ENCODE peak calls at places on chromosomes 12 and 14, in six cellular contexts. U is breast epithelium, F is PC-9, C is prostate gland, D is OCI-LY7, T is GM23248. L is an unnamed sample.

GRCh38 chr14:22656945-22657711 is 13.0 kb upstream of the OR6J1 start:
- DNase-seq in U (no peak), F (no peak), C (no peak), D (no peak), T (no peak), L (no peak)

GRCh38 chr14:69631509-69631908 is 20.1 kb downstream of the SUSD6 start:
- DNase-seq in U (no peak), F (peak; percentile 61), C (no peak), D (no peak), T (peak; percentile 60), L (no peak)

GRCh38 chr12:132162508-132163031 is 18.3 kb downstream of the NOC4L start:
- DNase-seq in U (no peak), F (no peak), C (no peak), D (no peak), T (peak; percentile 90), L (no peak)

GRCh38 chr12:107125833-107126232 is 32.5 kb upstream of the CRY1 start:
- DNase-seq in U (no peak), F (no peak), C (no peak), D (no peak), T (no peak), L (no peak)

GRCh38 chr14:84108746-84109457 is 1421.0 kb upstream of the FLRT2 start:
- DNase-seq in U (no peak), F (no peak), C (no peak), D (no peak), T (no peak), L (no peak)

GRCh38 chr14:47935332-47935731 is 259.9 kb upstream of the MDGA2 start:
- DNase-seq in U (no peak), F (no peak), C (no peak), D (peak; percentile 48), T (no peak), L (no peak)

GRCh38 chr14:77141592-77142288 is at the start of gene ZDHHC22:
- DNase-seq in U (no peak), F (no peak), C (no peak), D (no peak), T (no peak), L (no peak)

GRCh38 chr12:3216726-3217682 is 139.8 kb downstream of the TSPAN9 start:
- DNase-seq in U (no peak), F (no peak), C (no peak), D (no peak), T (peak; percentile 91), L (peak; percentile 75)

GRCh38 chr12:102571889-102572288 is 91.5 kb upstream of the IGF1 start:
- DNase-seq in U (no peak), F (no peak), C (no peak), D (no peak), T (peak; percentile 21), L (no peak)

GRCh38 chr12:27572486-27573255 is 48.7 kb downstream of the PPFIBP1 start:
- DNase-seq in U (no peak), F (no peak), C (no peak), D (no peak), T (peak; percentile 63), L (no peak)

GRCh38 chr14:37036669-37037341 is 135.6 kb downstream of the SLC25A21 start:
- DNase-seq in U (no peak), F (no peak), C (no peak), D (no peak), T (peak; percentile 53), L (no peak)

GRCh38 chr14:106802413-106803364 is 1276.3 kb downstream of the TMEM121 start:
- DNase-seq in U (no peak), F (no peak), C (no peak), D (peak; percentile 39), T (no peak), L (no peak)

GRCh38 chr12:91772411-91772810 is 373.2 kb downstream of the BTG1 start:
- DNase-seq in U (no peak), F (no peak), C (no peak), D (no peak), T (no peak), L (no peak)

GRCh38 chr12:75985566-75985965 is 46.0 kb downstream of the PHLDA1 start:
- DNase-seq in U (no peak), F (no peak), C (no peak), D (no peak), T (no peak), L (no peak)

GRCh38 chr12:6852651-6853354 is 853 bp downstream of the USP5 start:
- DNase-seq in U (no peak), F (peak; percentile 75), C (no peak), D (peak; percentile 52), T (peak; percentile 90), L (peak; percentile 86)

GRCh38 chr14:44736326-44736725 is 225.4 kb downstream of the KLHL28 start:
- DNase-seq in U (no peak), F (no peak), C (no peak), D (no peak), T (no peak), L (no peak)

GRCh38 chr12:41013921-41014642 is 174.0 kb upstream of the PDZRN4 start:
- DNase-seq in U (no peak), F (no peak), C (no peak), D (no peak), T (peak; percentile 17), L (no peak)

GRCh38 chr14:75835156-75836141 is 146.3 kb downstream of the TGFB3 start:
- DNase-seq in U (no peak), F (no peak), C (no peak), D (no peak), T (peak; percentile 10), L (no peak)

GRCh38 chr12:13163868-13164267 is 32.7 kb upstream of the EMP1 start:
- DNase-seq in U (peak; percentile 49), F (peak; percentile 65), C (no peak), D (no peak), T (no peak), L (no peak)

GRCh38 chr12:10363922-10364838 is 25.7 kb downstream of the KLRK1 start:
- DNase-seq in U (no peak), F (no peak), C (peak; percentile 50), D (peak; percentile 77), T (peak; percentile 66), L (no peak)

GRCh38 chr14:100824156-100824555 is 1.8 kb upstream of the MEG3 start:
- DNase-seq in U (no peak), F (no peak), C (no peak), D (no peak), T (no peak), L (no peak)

GRCh38 chr14:105442125-105442524 is 22.5 kb downstream of the MTA1 start:
- DNase-seq in U (no peak), F (no peak), C (no peak), D (no peak), T (no peak), L (no peak)
- H3K36me3 ChIP-seq in U (no peaks in the 10 kb centered on the region), F (no peaks in the 10 kb centered on the region), C (no peaks in the 10 kb centered on the region), D (peaks cover 61% of the 10 kb centered on the region), T (no peaks in the 10 kb centered on the region), L (peaks cover 4% of the 10 kb centered on the region)

GRCh38 chr12:104463371-104463770 is 6.6 kb downstream of the CHST11 start:
- DNase-seq in U (no peak), F (no peak), C (no peak), D (no peak), T (no peak), L (no peak)

GRCh38 chr12:104462931-104463339 is 6.2 kb downstream of the CHST11 start:
- DNase-seq in U (no peak), F (no peak), C (no peak), D (peak; percentile 65), T (no peak), L (no peak)

GRCh38 chr12:104460041-104460757 is 3.5 kb downstream of the CHST11 start:
- DNase-seq in U (no peak), F (no peak), C (no peak), D (no peak), T (no peak), L (no peak)

GRCh38 chr12:104460973-104461693 is 4.4 kb downstream of the CHST11 start:
- DNase-seq in U (no peak), F (no peak), C (no peak), D (no peak), T (no peak), L (no peak)

GRCh38 chr12:104462325-104462724 is 5.6 kb downstream of the CHST11 start:
- DNase-seq in U (no peak), F (no peak), C (no peak), D (no peak), T (no peak), L (no peak)
- H3K36me3 ChIP-seq in U (no peaks in the 10 kb centered on the region), F (peaks cover 10% of the 10 kb centered on the region), C (no peaks in the 10 kb centered on the region), D (no peaks in the 10 kb centered on the region), T (no peaks in the 10 kb centered on the region), L (no peaks in the 10 kb centered on the region)

DNA sequence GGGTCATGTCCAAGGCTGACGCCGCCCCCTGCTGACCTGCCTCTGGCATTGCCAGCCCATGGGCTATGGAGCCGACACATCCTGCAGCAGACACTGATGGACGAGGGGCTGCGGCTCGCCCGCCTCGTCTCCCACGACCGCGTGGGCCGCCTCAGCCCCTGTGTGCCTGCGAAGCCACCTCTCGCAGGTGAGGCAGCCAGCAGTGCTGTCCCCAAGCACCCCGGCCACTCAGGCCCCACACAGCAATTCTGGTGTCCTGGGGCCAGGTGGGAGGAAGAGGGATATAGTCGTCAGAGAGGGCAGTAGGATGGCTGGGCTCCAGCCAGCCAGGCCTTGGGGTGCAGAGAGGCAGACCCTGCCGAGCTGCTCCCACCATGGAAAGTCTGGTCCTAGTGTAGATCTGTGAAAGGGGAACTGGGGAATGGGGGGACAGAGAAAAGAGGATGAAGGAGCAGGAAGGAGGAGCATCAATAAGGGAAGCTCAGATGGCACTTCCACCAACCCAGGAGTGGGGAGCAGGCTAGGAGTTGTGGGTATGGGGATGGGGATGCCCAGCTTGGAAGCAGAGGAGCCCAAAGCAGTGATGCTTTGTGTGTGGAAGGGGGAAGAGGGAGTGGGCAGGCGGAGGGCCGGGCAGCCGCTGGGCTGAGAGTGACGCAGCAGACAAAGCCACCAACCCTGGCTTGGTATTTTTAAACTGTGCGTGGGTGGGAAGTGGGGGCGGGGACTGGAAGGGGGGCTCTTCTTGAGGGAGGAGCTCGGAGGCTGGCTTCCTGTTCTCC is 4.7 kb downstream of the NAB2 start:
- DNase-seq in U (peak; percentile 79), F (no peak), C (peak; percentile 67), D (peak; percentile 55), T (peak; percentile 93), L (no peak)
- H3K36me3 ChIP-seq in U (no peaks in the 10 kb centered on the region), F (no peaks in the 10 kb centered on the region), C (peaks cover 10% of the 10 kb centered on the region), D (peaks cover 58% of the 10 kb centered on the region), T (peaks cover 34% of the 10 kb centered on the region), L (peaks cover 69% of the 10 kb centered on the region)

GRCh38 chr14:103339561-103339960 is 5.5 kb downstream of the EIF5 start:
- DNase-seq in U (no peak), F (no peak), C (no peak), D (no peak), T (no peak), L (no peak)

GRCh38 chr14:103334644-103335603 is 887 bp downstream of the EIF5 start:
- DNase-seq in U (peak; percentile 59), F (peak; percentile 62), C (peak; percentile 55), D (peak; percentile 77), T (peak; percentile 92), L (peak; percentile 46)

GRCh38 chr14:103340480-103341212 is 6.6 kb downstream of the EIF5 start:
- DNase-seq in U (no peak), F (no peak), C (no peak), D (no peak), T (no peak), L (no peak)

GRCh38 chr14:103336191-103336590 is 2.2 kb downstream of the EIF5 start:
- DNase-seq in U (no peak), F (no peak), C (no peak), D (no peak), T (no peak), L (no peak)

DNA sequence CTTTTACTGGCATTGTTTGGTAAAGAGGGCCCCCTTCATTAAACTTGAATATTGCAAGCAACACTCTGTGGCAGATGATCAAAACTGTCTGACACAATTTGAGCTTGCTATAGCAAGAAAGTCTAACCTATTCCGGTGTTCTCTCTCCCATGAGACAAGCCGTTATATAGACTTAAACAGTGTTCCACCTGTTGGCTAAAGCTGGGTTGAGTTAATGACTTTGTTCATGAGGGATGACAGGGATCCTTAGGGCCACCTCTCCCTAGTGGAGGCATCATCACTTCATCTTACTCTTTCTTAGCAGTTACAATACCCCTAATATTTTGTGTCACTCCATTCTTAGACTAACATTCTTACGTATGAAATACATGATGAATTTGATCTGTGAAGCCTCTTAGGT is 3.8 kb downstream of the EIF5 start:
- DNase-seq in U (no peak), F (no peak), C (no peak), D (no peak), T (no peak), L (no peak)
- H3K36me3 ChIP-seq in U (peaks cover 21% of the 10 kb centered on the region), F (peaks cover 80% of the 10 kb centered on the region), C (peaks cover 25% of the 10 kb centered on the region), D (peaks cover 81% of the 10 kb centered on the region), T (peaks cover 76% of the 10 kb centered on the region), L (peaks cover 73% of the 10 kb centered on the region)